ENCODE peak calls at places on chromosomes 3 and 15, in five cellular contexts. C, M, Z, I and X are unnamed samples.

GRCh38 chr3:79415351-79415750 is 352.4 kb downstream of the ROBO1 start:
- DNase-seq in Z (no peak), I (no peak), M (no peak), C (no peak), X (no peak)

GRCh38 chr3:134681527-134681910 is 30.7 kb upstream of the KY start:
- DNase-seq in Z (no peak), M (no peak), I (no peak), C (no peak), X (no peak)

GRCh38 chr15:70147778-70148177 is 50.1 kb upstream of the TLE3 start:
- DNase-seq in I (no peak), Z (no peak), M (no peak), C (no peak), X (no peak)

GRCh38 chr3:128619146-128619890 is 31.3 kb downstream of the RPN1 start:
- DNase-seq in Z (peak), M (no peak), I (no peak), C (no peak), X (peak)

GRCh38 chr15:34588046-34588674 is 4.7 kb upstream of the GOLGA8B start:
- DNase-seq in Z (peak), I (no peak), C (peak), M (peak), X (peak)

GRCh38 chr15:101187820-101188516 is 63.9 kb downstream of the CHSY1 start:
- DNase-seq in Z (no peak), C (no peak), M (no peak), I (no peak), X (no peak)

GRCh38 chr15:74400915-74401757 is 32.6 kb downstream of the SEMA7A start:
- DNase-seq in I (no peak), M (no peak), Z (no peak), C (no peak), X (no peak)

GRCh38 chr3:115401891-115402501 is 221.3 kb upstream of the GAP43 start:
- DNase-seq in I (no peak), M (no peak), Z (peak), C (no peak), X (no peak)

GRCh38 chr15:92681141-92681622 is 25.6 kb upstream of the FAM174B start:
- DNase-seq in M (no peak), Z (peak), I (no peak), C (no peak), X (no peak)

GRCh38 chr3:14132689-14133088 is 7.8 kb downstream of the TMEM43 start:
- DNase-seq in Z (no peak), I (no peak), M (no peak), C (no peak), X (no peak)

GRCh38 chr3:97409612-97410011 is 354.9 kb upstream of the ARL6 start:
- DNase-seq in C (no peak), I (no peak), Z (no peak), M (no peak), X (no peak)

GRCh38 chr3:46664188-46664970 is 29.1 kb downstream of the ALS2CL start:
- DNase-seq in I (peak), C (no peak), Z (no peak), M (peak), X (peak)

GRCh38 chr3:137765310-137766033 is 1.4 kb downstream of the SOX14 start:
- DNase-seq in Z (no peak), I (no peak), C (no peak), M (no peak), X (no peak)

GRCh38 chr15:80779658-80780415 is 667 bp downstream of the CEMIP start:
- DNase-seq in C (no peak), Z (peak), I (no peak), M (peak), X (no peak)

GRCh38 chr3:45417949-45418847 is 29.8 kb downstream of the LARS2 start:
- DNase-seq in I (no peak), Z (no peak), M (no peak), C (no peak), X (no peak)

GRCh38 chr3:47432673-47433072 is 43.1 kb downstream of the SCAP start:
- DNase-seq in I (no peak), Z (no peak), M (no peak), C (no peak), X (no peak)

GRCh38 chr3:179560791-179561190 is 1.9 kb upstream of the ACTL6A start:
- DNase-seq in Z (no peak), C (no peak), I (no peak), M (no peak), X (no peak)

GRCh38 chr15:59376735-59377134 is 4.1 kb upstream of the MYO1E start:
- DNase-seq in C (no peak), Z (peak), M (no peak), I (no peak), X (no peak)

GRCh38 chr3:71930056-71930991 is 145.4 kb upstream of the PROK2 start:
- DNase-seq in Z (peak), I (no peak), M (no peak), C (peak), X (no peak)

GRCh38 chr15:82021992-82022391 is 23.8 kb downstream of the MEX3B start:
- DNase-seq in C (no peak), M (peak), Z (no peak), I (no peak), X (no peak)

GRCh38 chr15:95304116-95304873 is 1026.2 kb upstream of the NR2F2 start:
- DNase-seq in I (no peak), M (peak), C (no peak), Z (no peak), X (no peak)

GRCh38 chr15:77493324-77493907 is 72.7 kb downstream of the HMG20A start:
- DNase-seq in Z (no peak), C (no peak), I (no peak), M (no peak), X (no peak)

GRCh38 chr3:142148871-142149860 is at the start of gene TFDP2:
- DNase-seq in I (peak), M (peak), Z (peak), C (peak), X (peak)

GRCh38 chr3:72376917-72377710 is 471.1 kb downstream of the SHQ1 start:
- DNase-seq in I (peak), M (no peak), Z (no peak), C (no peak), X (no peak)

GRCh38 chr3:39147711-39148115 is 5.7 kb downstream of the CSRNP1 start:
- DNase-seq in M (no peak), C (no peak), Z (no peak), I (no peak), X (no peak)

GRCh38 chr3:882526-882925 is 210.3 kb upstream of the CNTN6 start:
- DNase-seq in Z (no peak), C (no peak), I (no peak), M (no peak), X (no peak)

GRCh38 chr3:50502584-50503423 is 630 bp downstream of the CACNA2D2 start:
- DNase-seq in I (no peak), Z (no peak), C (no peak), M (no peak), X (no peak)

GRCh38 chr15:59249816-59250215 is 43.2 kb downstream of the LDHAL6B start:
- DNase-seq in C (no peak), Z (no peak), M (no peak), I (no peak), X (no peak)

GRCh38 chr15:51842852-51843737 is 13.6 kb downstream of the TMOD3 start:
- DNase-seq in Z (peak), M (no peak), C (peak), I (no peak), X (peak)

GRCh38 chr15:66702770-66703539 is 919 bp downstream of the SMAD6 start:
- DNase-seq in M (no peak), Z (no peak), C (no peak), I (peak), X (no peak)

GRCh38 chr3:4898454-4899313 is 80.6 kb upstream of the BHLHE40 start:
- DNase-seq in M (no peak), I (no peak), C (peak), Z (no peak), X (no peak)

GRCh38 chr3:122758877-122759670 is 34.6 kb downstream of the HSPBAP1 start:
- DNase-seq in C (no peak), I (no peak), Z (no peak), M (no peak), X (no peak)

GRCh38 chr3:147705626-147706025 is 296.5 kb downstream of the ZIC1 start:
- DNase-seq in I (no peak), C (no peak), M (no peak), Z (no peak), X (no peak)

GRCh38 chr3:13004376-13004775 is 68.9 kb downstream of the IQSEC1 start:
- DNase-seq in M (no peak), I (peak), C (no peak), Z (no peak), X (no peak)

GRCh38 chr3:12999147-13000140 is 73.8 kb downstream of the IQSEC1 start:
- DNase-seq in C (peak), M (peak), Z (no peak), I (peak), X (no peak)

GRCh38 chr3:13006216-13006990 is 66.8 kb downstream of the IQSEC1 start:
- DNase-seq in Z (no peak), M (no peak), I (peak), C (no peak), X (no peak)

GRCh38 chr3:13005301-13005700 is 67.9 kb downstream of the IQSEC1 start:
- DNase-seq in I (peak), Z (no peak), C (no peak), M (no peak), X (no peak)

GRCh38 chr3:13002398-13003124 is 70.7 kb downstream of the IQSEC1 start:
- DNase-seq in C (no peak), M (no peak), Z (no peak), I (no peak), X (no peak)
- TF ChIP-seq POLR2A in C (no peak), M (no peak), Z (no peak), I (no peak), X (no peak)

DNA sequence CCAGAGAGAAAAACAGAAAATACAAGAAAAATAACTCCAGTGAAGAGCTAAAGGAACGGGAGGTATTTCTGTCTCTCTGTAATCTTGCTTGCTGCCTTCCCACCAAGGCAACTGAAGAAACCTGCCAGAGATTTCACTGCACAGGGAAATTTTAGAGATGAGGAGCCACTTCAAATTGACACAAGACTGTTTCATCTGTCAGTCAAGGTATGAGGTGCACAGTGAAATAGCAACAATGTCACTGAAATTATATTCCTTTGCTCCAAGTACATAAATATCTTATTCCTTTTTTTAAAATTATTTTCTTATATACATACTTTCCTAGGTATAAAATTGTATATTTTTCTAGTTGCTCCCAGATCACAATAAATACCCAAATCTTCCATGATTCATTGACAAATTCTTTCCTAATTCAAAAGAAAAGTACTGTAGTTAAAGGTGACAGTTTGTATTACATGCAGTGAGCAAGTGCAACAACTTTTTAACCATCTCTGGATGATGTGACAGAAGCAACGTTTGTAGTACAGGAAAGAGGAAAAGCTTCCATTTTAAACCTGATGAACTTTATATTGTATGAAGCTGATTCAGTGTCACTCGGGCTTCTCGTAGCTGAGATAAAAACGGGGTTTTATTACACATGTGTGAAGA is 563.4 kb downstream of the TUSC7 start:
- DNase-seq in Z (no peak), I (no peak), C (no peak), M (no peak), X (no peak)
- TF ChIP-seq POLR2A in Z (no peak), I (no peak), C (no peak), M (no peak), X (no peak)

GRCh38 chr3:12796171-12797123 is at the start of gene CAND2:
- DNase-seq in M (peak), Z (peak), C (no peak), I (no peak), X (peak)
- TF ChIP-seq POLR2A in M (no peak), Z (no peak), C (no peak), I (no peak), X (no peak)

GRCh38 chr15:96341465-96342142 is 11.1 kb downstream of the NR2F2 start:
- DNase-seq in Z (no peak), M (no peak), C (no peak), I (no peak), X (no peak)
- TF ChIP-seq POLR2A in Z (no peak), M (no peak), C (no peak), I (no peak), X (no peak)

DNA sequence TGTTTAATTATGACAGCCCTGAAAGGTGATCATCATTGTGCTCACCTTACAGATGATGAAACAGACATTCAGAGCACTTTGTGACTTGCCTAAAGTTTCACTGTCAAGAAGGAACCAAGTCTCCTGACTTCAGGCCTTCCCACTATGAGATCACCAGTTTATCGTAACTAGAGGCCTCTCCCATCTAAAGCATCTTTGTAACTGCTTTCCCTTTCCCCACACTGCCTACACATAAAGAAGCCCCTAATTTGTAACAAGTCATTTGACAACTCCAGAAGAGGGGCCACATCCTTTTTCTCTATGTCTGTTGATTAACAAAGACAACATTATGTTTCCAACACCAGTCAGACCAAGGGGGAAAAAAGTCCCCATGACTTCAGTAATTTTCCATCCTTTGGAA is 1.1 kb downstream of the KLHL6 start:
- DNase-seq in Z (no peak), I (no peak), M (no peak), C (no peak), X (no peak)
- TF ChIP-seq POLR2A in Z (no peak), I (peak), M (no peak), C (no peak), X (no peak)

GRCh38 chr3:108124337-108125150 is 33.7 kb upstream of the CD47 start:
- DNase-seq in C (no peak), M (no peak), I (no peak), Z (no peak), X (no peak)
- TF ChIP-seq POLR2A in C (no peak), M (no peak), I (no peak), Z (no peak), X (no peak)